ENCODE peak calls at places on chromosomes 11 and 22, in six cellular contexts. One of them, this sample, is unnamed.

GRCh38 chr11:112882494-112883381 is 78.5 kb upstream of the NCAM1 start:
- DNase-seq in BJ: no peak
- DNase-seq in T-cell: no peak
- DNase-seq in NCI-H524: no peak
- DNase-seq in stimulated activated naive CD4-positive, alpha-beta T cell: no peak
- DNase-seq in activated effector memory CD4-positive, alpha-beta T cell treated with Interleukin-2 at 50 U/mL for 16 hours: no peak
- DNase-seq in this sample: no peak

GRCh38 chr11:17267576-17267975 is 9.0 kb upstream of the NUCB2 start:
- DNase-seq in BJ: peak; percentile 44
- DNase-seq in T-cell: no peak
- DNase-seq in stimulated activated naive CD4-positive, alpha-beta T cell: no peak
- DNase-seq in activated effector memory CD4-positive, alpha-beta T cell treated with Interleukin-2 at 50 U/mL for 16 hours: no peak
- DNase-seq in NCI-H524: no peak
- DNase-seq in this sample: no peak

GRCh38 chr11:12677131-12677530 is 2.9 kb downstream of the TEAD1 start:
- DNase-seq in activated effector memory CD4-positive, alpha-beta T cell treated with Interleukin-2 at 50 U/mL for 16 hours: no peak
- DNase-seq in BJ: no peak
- DNase-seq in NCI-H524: no peak
- DNase-seq in T-cell: no peak
- DNase-seq in stimulated activated naive CD4-positive, alpha-beta T cell: no peak
- DNase-seq in this sample: no peak

GRCh38 chr11:69287968-69288882 is 5.7 kb upstream of the MYEOV start:
- DNase-seq in activated effector memory CD4-positive, alpha-beta T cell treated with Interleukin-2 at 50 U/mL for 16 hours: no peak
- DNase-seq in T-cell: no peak
- DNase-seq in stimulated activated naive CD4-positive, alpha-beta T cell: no peak
- DNase-seq in BJ: no peak
- DNase-seq in NCI-H524: no peak
- DNase-seq in this sample: no peak

GRCh38 chr11:12834166-12834565 is 159.9 kb downstream of the TEAD1 start:
- DNase-seq in NCI-H524: no peak
- DNase-seq in T-cell: no peak
- DNase-seq in stimulated activated naive CD4-positive, alpha-beta T cell: no peak
- DNase-seq in BJ: no peak
- DNase-seq in activated effector memory CD4-positive, alpha-beta T cell treated with Interleukin-2 at 50 U/mL for 16 hours: no peak
- DNase-seq in this sample: no peak

GRCh38 chr11:429931-430456 is 11.8 kb downstream of the ANO9 start:
- DNase-seq in NCI-H524: no peak
- DNase-seq in BJ: no peak
- DNase-seq in stimulated activated naive CD4-positive, alpha-beta T cell: no peak
- DNase-seq in T-cell: no peak
- DNase-seq in activated effector memory CD4-positive, alpha-beta T cell treated with Interleukin-2 at 50 U/mL for 16 hours: no peak
- DNase-seq in this sample: no peak

GRCh38 chr22:42350373-42350772 is 79.9 kb upstream of the TCF20 start:
- DNase-seq in NCI-H524: no peak
- DNase-seq in stimulated activated naive CD4-positive, alpha-beta T cell: no peak
- DNase-seq in activated effector memory CD4-positive, alpha-beta T cell treated with Interleukin-2 at 50 U/mL for 16 hours: no peak
- DNase-seq in T-cell: no peak
- DNase-seq in BJ: no peak
- DNase-seq in this sample: no peak

GRCh38 chr11:44834846-44835245 is 108.1 kb downstream of the TSPAN18 start:
- DNase-seq in BJ: no peak
- DNase-seq in NCI-H524: no peak
- DNase-seq in T-cell: no peak
- DNase-seq in stimulated activated naive CD4-positive, alpha-beta T cell: no peak
- DNase-seq in activated effector memory CD4-positive, alpha-beta T cell treated with Interleukin-2 at 50 U/mL for 16 hours: no peak
- DNase-seq in this sample: no peak

GRCh38 chr11:45906096-45906682 is 882 bp downstream of the FREY1 start:
- DNase-seq in stimulated activated naive CD4-positive, alpha-beta T cell: no peak
- DNase-seq in activated effector memory CD4-positive, alpha-beta T cell treated with Interleukin-2 at 50 U/mL for 16 hours: no peak
- DNase-seq in BJ: no peak
- DNase-seq in NCI-H524: no peak
- DNase-seq in T-cell: no peak
- DNase-seq in this sample: no peak